ENCODE peak calls at places on chromosomes 7 and 10, in six cellular contexts. One of them, this sample, is unnamed.

GRCh38 chr10:71864861-71865473 is 13.9 kb upstream of the PSAP start:
- DNase-seq in CD8-positive, alpha-beta T cell: no peak
- DNase-seq in cardiac fibroblast: peak
- DNase-seq in A549: no peak
- DNase-seq in heart right ventricle: no peak
- DNase-seq in tibial artery: no peak
- DNase-seq in this sample: peak

GRCh38 chr10:71528371-71529202 is 131.9 kb downstream of the CDH23 start:
- DNase-seq in CD8-positive, alpha-beta T cell: no peak
- DNase-seq in heart right ventricle: no peak
- DNase-seq in A549: no peak
- DNase-seq in tibial artery: no peak
- DNase-seq in cardiac fibroblast: no peak
- DNase-seq in this sample: no peak

GRCh38 chr10:110774069-110775021 is 97.4 kb upstream of the PDCD4 start:
- DNase-seq in tibial artery: no peak
- DNase-seq in cardiac fibroblast: peak
- DNase-seq in A549: peak
- DNase-seq in heart right ventricle: no peak
- DNase-seq in CD8-positive, alpha-beta T cell: peak
- DNase-seq in this sample: no peak

GRCh38 chr7:31100445-31100844 is 48.3 kb downstream of the ADCYAP1R1 start:
- DNase-seq in tibial artery: no peak
- DNase-seq in heart right ventricle: no peak
- DNase-seq in cardiac fibroblast: peak
- DNase-seq in CD8-positive, alpha-beta T cell: no peak
- DNase-seq in A549: no peak
- DNase-seq in this sample: no peak

GRCh38 chr7:36191292-36191920 is 38.4 kb downstream of the EEPD1 start:
- DNase-seq in heart right ventricle: no peak
- DNase-seq in A549: no peak
- DNase-seq in tibial artery: no peak
- DNase-seq in CD8-positive, alpha-beta T cell: no peak
- DNase-seq in cardiac fibroblast: no peak
- DNase-seq in this sample: no peak

GRCh38 chr7:98066208-98066607 is 40.5 kb upstream of the LMTK2 start:
- DNase-seq in heart right ventricle: no peak
- DNase-seq in tibial artery: no peak
- DNase-seq in cardiac fibroblast: no peak
- DNase-seq in A549: no peak
- DNase-seq in CD8-positive, alpha-beta T cell: no peak
- DNase-seq in this sample: no peak

GRCh38 chr10:35324196-35324595 is 12.1 kb upstream of the CCNY start:
- DNase-seq in tibial artery: no peak
- DNase-seq in CD8-positive, alpha-beta T cell: no peak
- DNase-seq in heart right ventricle: no peak
- DNase-seq in A549: no peak
- DNase-seq in cardiac fibroblast: peak
- DNase-seq in this sample: no peak

GRCh38 chr10:126158537-126158936 is 229.7 kb downstream of the ADAM12 start:
- DNase-seq in A549: no peak
- DNase-seq in tibial artery: no peak
- DNase-seq in cardiac fibroblast: no peak
- DNase-seq in CD8-positive, alpha-beta T cell: no peak
- DNase-seq in heart right ventricle: no peak
- DNase-seq in this sample: no peak

GRCh38 chr10:26438534-26439269 is 561 bp downstream of the APBB1IP start:
- DNase-seq in CD8-positive, alpha-beta T cell: peak
- DNase-seq in A549: no peak
- DNase-seq in heart right ventricle: no peak
- DNase-seq in cardiac fibroblast: no peak
- DNase-seq in tibial artery: peak
- DNase-seq in this sample: peak

GRCh38 chr10:119377905-119378736 is 164.4 kb downstream of the RGS10 start:
- DNase-seq in cardiac fibroblast: no peak
- DNase-seq in tibial artery: no peak
- DNase-seq in heart right ventricle: peak
- DNase-seq in A549: no peak
- DNase-seq in CD8-positive, alpha-beta T cell: no peak
- DNase-seq in this sample: no peak

DNA sequence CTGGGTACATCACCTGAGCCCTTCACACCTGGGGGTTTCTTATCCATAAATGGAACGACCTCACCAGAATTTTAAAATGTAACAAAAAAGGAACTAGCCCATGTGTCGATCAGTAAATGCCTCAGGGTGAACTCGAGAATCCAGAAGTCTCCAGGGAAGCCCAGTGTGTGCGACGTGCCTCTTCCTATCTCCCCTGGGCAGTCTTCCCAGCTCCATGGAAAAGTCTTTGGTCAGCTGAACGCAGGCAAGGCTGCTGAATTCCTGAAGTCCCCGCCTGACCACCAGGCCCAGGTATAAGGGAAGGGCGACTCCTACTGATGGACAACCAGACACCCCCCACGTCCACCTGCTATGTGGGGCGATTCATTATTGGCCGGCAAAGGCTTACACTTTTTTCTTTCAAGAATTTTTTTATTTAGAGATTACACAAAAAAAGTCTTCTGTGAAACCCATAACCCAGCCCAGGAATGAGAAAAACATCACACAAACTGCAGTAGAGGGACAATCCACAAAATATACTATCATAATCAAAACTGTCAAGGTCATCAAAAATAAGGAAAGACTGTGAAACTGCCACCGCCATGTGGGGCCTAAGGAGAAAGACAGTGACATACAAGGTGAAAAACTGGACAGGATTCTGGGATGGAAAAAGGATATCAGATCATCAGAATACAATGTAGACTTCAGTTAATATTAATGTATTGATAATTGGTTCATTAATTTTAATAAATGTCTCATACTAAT is 93.5 kb downstream of the CTBP2 start:
- DNase-seq in heart right ventricle: peak
- DNase-seq in CD8-positive, alpha-beta T cell: no peak
- DNase-seq in tibial artery: no peak
- DNase-seq in A549: no peak
- DNase-seq in cardiac fibroblast: no peak
- DNase-seq in this sample: no peak
- TF ChIP-seq CTCF in heart right ventricle: no peak
- TF ChIP-seq CTCF in CD8-positive, alpha-beta T cell: no peak
- TF ChIP-seq CTCF in tibial artery: no peak
- TF ChIP-seq CTCF in A549: no peak
- TF ChIP-seq CTCF in cardiac fibroblast: no peak
- TF ChIP-seq CTCF in this sample: no peak

DNA sequence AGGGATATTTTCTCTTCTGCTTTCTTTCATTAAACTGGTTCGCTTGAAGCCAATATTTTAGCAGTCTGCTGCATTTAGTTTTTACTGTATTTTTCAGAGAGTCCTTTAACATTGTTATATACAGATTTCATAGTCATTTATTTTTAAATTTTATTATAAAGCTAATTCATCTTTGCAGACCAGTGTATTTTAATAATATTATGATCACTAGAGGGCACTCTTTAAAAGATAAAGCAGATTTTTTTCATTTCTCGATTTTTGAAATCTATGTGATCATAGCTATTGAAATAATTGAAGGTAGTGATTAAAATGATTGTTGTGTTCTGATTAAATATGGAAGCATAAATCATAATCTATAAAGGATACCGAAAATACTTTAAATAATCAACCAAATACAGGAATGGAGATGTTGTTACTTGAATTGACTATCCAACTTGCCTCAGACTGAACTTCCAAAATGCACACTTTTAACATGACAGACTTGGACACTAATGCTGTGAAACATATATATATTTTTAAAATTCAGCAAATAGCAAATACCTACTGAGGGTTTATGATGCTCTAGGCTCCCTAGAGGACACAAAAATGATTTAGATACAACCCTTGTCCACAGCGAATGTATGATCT is 35.2 kb downstream of the ST7 start:
- DNase-seq in cardiac fibroblast: no peak
- DNase-seq in CD8-positive, alpha-beta T cell: no peak
- DNase-seq in tibial artery: no peak
- DNase-seq in A549: peak
- DNase-seq in heart right ventricle: no peak
- DNase-seq in this sample: no peak
- TF ChIP-seq CTCF in cardiac fibroblast: peak
- TF ChIP-seq CTCF in CD8-positive, alpha-beta T cell: peak
- TF ChIP-seq CTCF in tibial artery: peak
- TF ChIP-seq CTCF in A549: peak
- TF ChIP-seq CTCF in heart right ventricle: peak
- TF ChIP-seq CTCF in this sample: no peak

GRCh38 chr7:144455040-144455404 is 51.5 kb upstream of the NOBOX start:
- DNase-seq in A549: no peak
- DNase-seq in cardiac fibroblast: no peak
- DNase-seq in CD8-positive, alpha-beta T cell: no peak
- DNase-seq in heart right ventricle: no peak
- DNase-seq in tibial artery: no peak
- DNase-seq in this sample: no peak

GRCh38 chr7:144452064-144452463 is 48.6 kb upstream of the NOBOX start:
- DNase-seq in cardiac fibroblast: no peak
- DNase-seq in tibial artery: no peak
- DNase-seq in heart right ventricle: no peak
- DNase-seq in A549: no peak
- DNase-seq in CD8-positive, alpha-beta T cell: no peak
- DNase-seq in this sample: no peak

GRCh38 chr7:144459635-144460034 is 56.1 kb upstream of the NOBOX start:
- DNase-seq in cardiac fibroblast: no peak
- DNase-seq in tibial artery: no peak
- DNase-seq in heart right ventricle: no peak
- DNase-seq in A549: no peak
- DNase-seq in CD8-positive, alpha-beta T cell: no peak
- DNase-seq in this sample: no peak

GRCh38 chr7:144454256-144455039 is 51.0 kb upstream of the NOBOX start:
- DNase-seq in tibial artery: no peak
- DNase-seq in CD8-positive, alpha-beta T cell: no peak
- DNase-seq in cardiac fibroblast: peak
- DNase-seq in A549: peak
- DNase-seq in heart right ventricle: no peak
- DNase-seq in this sample: no peak
- TF ChIP-seq CTCF in tibial artery: peak
- TF ChIP-seq CTCF in CD8-positive, alpha-beta T cell: no peak
- TF ChIP-seq CTCF in cardiac fibroblast: peak
- TF ChIP-seq CTCF in A549: no peak
- TF ChIP-seq CTCF in heart right ventricle: peak
- TF ChIP-seq CTCF in this sample: peak

DNA sequence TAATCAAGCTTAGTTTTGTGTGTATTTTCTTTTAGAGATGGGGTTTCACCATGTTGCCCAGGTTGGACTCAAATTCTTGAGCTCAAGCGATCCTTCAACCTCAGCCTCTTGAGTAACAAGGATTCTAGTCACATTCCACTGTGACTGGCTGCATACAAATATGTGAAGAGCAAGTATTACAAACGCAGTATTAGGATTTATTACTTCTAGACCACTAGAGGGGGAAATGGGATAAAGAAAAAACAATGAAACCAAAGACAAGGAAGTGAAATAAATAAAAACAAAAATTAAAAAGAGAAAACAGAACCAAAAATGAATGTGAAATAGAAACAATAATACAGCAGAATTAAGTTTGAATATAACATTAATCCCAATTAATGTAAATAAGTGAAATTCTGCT is 308.7 kb downstream of the ANKRD30A start:
- DNase-seq in cardiac fibroblast: peak
- DNase-seq in A549: no peak
- DNase-seq in heart right ventricle: no peak
- DNase-seq in tibial artery: no peak
- DNase-seq in CD8-positive, alpha-beta T cell: no peak
- DNase-seq in this sample: no peak
- TF ChIP-seq CTCF in cardiac fibroblast: no peak
- TF ChIP-seq CTCF in A549: peak
- TF ChIP-seq CTCF in heart right ventricle: peak
- TF ChIP-seq CTCF in tibial artery: no peak
- TF ChIP-seq CTCF in CD8-positive, alpha-beta T cell: no peak
- TF ChIP-seq CTCF in this sample: no peak

GRCh38 chr10:63003816-63004453 is 129.2 kb upstream of the NRBF2 start:
- DNase-seq in heart right ventricle: no peak
- DNase-seq in cardiac fibroblast: peak
- DNase-seq in A549: peak
- DNase-seq in CD8-positive, alpha-beta T cell: no peak
- DNase-seq in tibial artery: no peak
- DNase-seq in this sample: no peak
- TF ChIP-seq CTCF in heart right ventricle: peak
- TF ChIP-seq CTCF in cardiac fibroblast: peak
- TF ChIP-seq CTCF in A549: peak
- TF ChIP-seq CTCF in CD8-positive, alpha-beta T cell: peak
- TF ChIP-seq CTCF in tibial artery: peak
- TF ChIP-seq CTCF in this sample: peak

GRCh38 chr7:127935847-127936376 is 95.3 kb downstream of the LRRC4 start:
- DNase-seq in cardiac fibroblast: no peak
- DNase-seq in tibial artery: no peak
- DNase-seq in CD8-positive, alpha-beta T cell: no peak
- DNase-seq in heart right ventricle: no peak
- DNase-seq in A549: no peak
- DNase-seq in this sample: no peak

GRCh38 chr7:127941471-127941870 is 89.8 kb downstream of the LRRC4 start:
- DNase-seq in A549: no peak
- DNase-seq in cardiac fibroblast: no peak
- DNase-seq in heart right ventricle: no peak
- DNase-seq in tibial artery: no peak
- DNase-seq in CD8-positive, alpha-beta T cell: no peak
- DNase-seq in this sample: no peak

GRCh38 chr7:127940365-127941160 is 90.7 kb downstream of the LRRC4 start:
- DNase-seq in heart right ventricle: peak
- DNase-seq in tibial artery: no peak
- DNase-seq in A549: no peak
- DNase-seq in CD8-positive, alpha-beta T cell: no peak
- DNase-seq in cardiac fibroblast: no peak
- DNase-seq in this sample: no peak

GRCh38 chr7:127937066-127937680 is 94.1 kb downstream of the LRRC4 start:
- DNase-seq in A549: no peak
- DNase-seq in CD8-positive, alpha-beta T cell: no peak
- DNase-seq in cardiac fibroblast: no peak
- DNase-seq in heart right ventricle: no peak
- DNase-seq in tibial artery: no peak
- DNase-seq in this sample: no peak

GRCh38 chr7:127938588-127938987 is 92.6 kb downstream of the LRRC4 start:
- DNase-seq in A549: no peak
- DNase-seq in tibial artery: no peak
- DNase-seq in CD8-positive, alpha-beta T cell: no peak
- DNase-seq in heart right ventricle: peak
- DNase-seq in cardiac fibroblast: peak
- DNase-seq in this sample: peak
- TF ChIP-seq CTCF in A549: no peak
- TF ChIP-seq CTCF in tibial artery: no peak
- TF ChIP-seq CTCF in CD8-positive, alpha-beta T cell: no peak
- TF ChIP-seq CTCF in heart right ventricle: no peak
- TF ChIP-seq CTCF in cardiac fibroblast: no peak
- TF ChIP-seq CTCF in this sample: no peak